ENCODE peak calls at places on chromosome 11, in four cellular contexts. M is A549, K is lung, F is fibroblast of pulmonary artery. I is an unnamed sample.

GRCh38 chr11:10654211-10655150 is 39.1 kb downstream of the IRAG1 start:
- DNase-seq in F (peak; percentile 89), M (peak; percentile 72), K (no peak), I (peak; percentile 73)

GRCh38 chr11:67345949-67346819 is 7.2 kb downstream of the POLD4 start:
- DNase-seq in F (peak; percentile 82), K (peak; percentile 57), M (peak; percentile 97), I (peak; percentile 49)

GRCh38 chr11:35335226-35335625 is 84.1 kb downstream of the SLC1A2 start:
- DNase-seq in M (no peak), K (no peak), F (peak; percentile 31), I (no peak)

GRCh38 chr11:86773878-86774277 is 26.5 kb upstream of the PRSS23 start:
- DNase-seq in F (no peak), K (no peak), M (no peak), I (no peak)

GRCh38 chr11:119376197-119376847 is 5.2 kb downstream of the USP2 start:
- DNase-seq in K (no peak), M (no peak), F (no peak), I (no peak)

GRCh38 chr11:120306519-120307242 is 18.4 kb upstream of the TLCD5 start:
- DNase-seq in M (peak; percentile 65), K (no peak), F (peak; percentile 84), I (peak; percentile 49)

GRCh38 chr11:67584205-67584880 is 731 bp downstream of the GSTP1 start:
- DNase-seq in M (no peak), F (peak; percentile 60), K (peak; percentile 86), I (peak; percentile 48)

GRCh38 chr11:35362571-35362980 is 56.8 kb downstream of the SLC1A2 start:
- DNase-seq in M (no peak), K (no peak), F (no peak), I (no peak)

GRCh38 chr11:128469220-128469619 is 118.1 kb downstream of the ETS1 start:
- DNase-seq in K (no peak), M (no peak), F (no peak), I (no peak)

GRCh38 chr11:6655790-6656580 is at the start of gene DCHS1:
- DNase-seq in F (no peak), K (no peak), M (no peak), I (no peak)
- H3K4me3 ChIP-seq in F (peak within 1 kb of the TSS; percentile 34), K (peak within 1 kb of the TSS; percentile 46), M (peak within 1 kb of the TSS; percentile 36), I (peak within 1 kb of the TSS; percentile 35)

DNA sequence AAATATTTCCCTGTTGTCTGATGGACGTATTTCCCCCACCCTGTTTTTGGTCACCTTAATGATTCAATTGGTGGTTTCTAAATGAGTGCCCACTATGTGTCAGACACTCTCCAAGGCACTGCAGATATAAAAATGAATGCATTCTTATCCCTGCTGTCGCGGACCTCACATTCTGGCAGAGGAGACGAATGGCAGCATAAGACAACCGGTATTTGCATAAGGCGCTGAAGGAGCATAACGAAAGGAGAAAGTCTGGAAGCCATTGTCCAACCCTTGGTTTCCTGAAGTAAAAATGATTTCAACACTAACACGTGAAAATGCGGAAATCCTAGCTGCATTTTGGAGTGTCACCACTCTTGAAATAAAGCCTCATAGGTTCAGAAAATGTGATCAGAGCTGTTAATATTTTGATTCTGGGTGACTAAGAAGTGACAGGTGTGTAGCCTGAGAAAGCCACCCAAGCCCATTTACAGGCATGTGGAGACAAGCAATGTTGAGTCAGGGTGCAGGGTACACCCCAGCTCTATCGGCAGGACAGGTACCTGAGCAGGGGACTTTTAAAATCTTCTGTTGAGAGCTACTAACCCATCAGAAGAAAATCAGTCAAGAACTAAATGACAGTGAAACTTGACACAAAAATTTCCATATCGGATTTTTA is 10.1 kb upstream of the GAB2 start:
- DNase-seq in K (no peak), F (no peak), M (no peak), I (no peak)
- H3K4me3 ChIP-seq in K (no peak overlapping the region), F (no peak overlapping the region), M (no peak overlapping the region), I (no peak overlapping the region)

DNA sequence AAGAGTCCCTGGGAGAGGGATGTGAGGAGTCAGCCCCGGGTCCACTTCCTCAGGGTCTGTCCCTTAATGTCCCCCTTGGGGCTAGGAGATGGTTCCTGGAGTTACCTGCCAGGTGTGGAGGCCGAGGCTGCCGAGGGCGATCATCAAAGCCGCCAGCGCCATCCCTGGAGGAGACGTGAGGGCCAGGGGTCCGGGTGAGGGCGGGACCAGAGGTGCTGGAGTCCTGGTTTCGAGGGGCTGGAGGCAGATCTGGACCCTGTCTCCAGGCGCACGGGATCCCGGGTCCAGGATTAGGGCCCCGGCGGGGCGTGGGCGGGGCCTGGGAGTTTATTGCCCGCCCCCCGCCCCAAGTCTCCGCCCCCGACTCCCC is at the start of gene ART5:
- DNase-seq in F (no peak), K (no peak), M (no peak), I (no peak)
- H3K4me3 ChIP-seq in F (peak within 1 kb of the TSS; percentile 56), K (no peak within 1 kb of the TSS), M (peak within 1 kb of the TSS; percentile 57), I (peak within 1 kb of the TSS; percentile 54)

DNA sequence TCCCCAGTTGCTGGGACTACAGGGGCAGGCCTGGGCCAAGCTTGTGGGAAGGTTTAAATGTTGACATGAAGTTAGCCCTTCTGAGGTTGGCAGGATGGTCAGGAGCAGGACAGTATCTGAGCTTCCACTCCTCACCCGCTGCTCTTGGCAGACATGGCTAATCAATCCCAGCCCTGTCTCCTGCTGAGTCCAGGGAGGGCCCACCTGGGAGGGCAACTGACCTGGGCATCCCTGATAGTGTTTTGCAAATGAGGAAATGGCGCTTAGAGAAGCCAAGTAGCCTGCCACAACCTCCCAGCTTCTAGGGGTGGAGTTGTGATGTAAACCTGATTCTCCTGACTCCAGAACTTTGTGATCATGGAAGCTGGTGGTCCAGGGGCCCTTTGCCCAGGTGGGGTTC is 16.7 kb downstream of the FLRT1 start:
- DNase-seq in F (no peak), K (no peak), M (no peak), I (no peak)
- H3K4me3 ChIP-seq in F (no peak overlapping the region), K (no peak overlapping the region), M (no peak overlapping the region), I (no peak overlapping the region)

GRCh38 chr11:8205566-8205965 is 36.7 kb upstream of the RIC3 start:
- DNase-seq in M (no peak), K (no peak), F (no peak), I (no peak)

GRCh38 chr11:8203980-8204379 is 35.2 kb upstream of the RIC3 start:
- DNase-seq in M (no peak), F (no peak), K (no peak), I (no peak)

GRCh38 chr11:8207080-8208000 is 38.5 kb upstream of the RIC3 start:
- DNase-seq in F (peak; percentile 16), K (no peak), M (no peak), I (no peak)

GRCh38 chr11:8204596-8204995 is 35.8 kb upstream of the RIC3 start:
- DNase-seq in M (no peak), K (no peak), F (no peak), I (no peak)

GRCh38 chr11:8206251-8207079 is 37.6 kb upstream of the RIC3 start:
- DNase-seq in F (peak; percentile 22), M (no peak), K (no peak), I (peak; percentile 95)
- H3K4me3 ChIP-seq in F (no peak overlapping the region), M (no peak overlapping the region), K (no peak overlapping the region), I (no peak overlapping the region)